ENCODE peak calls at places on chromosomes 4 and X, in six cellular contexts. One of them, this sample, is unnamed.

GRCh38 chr4:172553216-172553615 is 615.4 kb upstream of the GALNT7 start:
- DNase-seq in anterior cingulate cortex: no peak
- DNase-seq in omental fat pad: no peak
- DNase-seq in GM10248: no peak
- DNase-seq in aorta: no peak
- DNase-seq in effector memory CD4-positive, alpha-beta T cell: no peak
- DNase-seq in this sample: no peak

GRCh38 chr4:86011117-86011516 is 348.7 kb downstream of the MAPK10 start:
- DNase-seq in anterior cingulate cortex: no peak
- DNase-seq in omental fat pad: no peak
- DNase-seq in GM10248: no peak
- DNase-seq in aorta: no peak
- DNase-seq in effector memory CD4-positive, alpha-beta T cell: no peak
- DNase-seq in this sample: no peak

GRCh38 chr4:3111461-3111860 is 37.0 kb downstream of the HTT start:
- DNase-seq in anterior cingulate cortex: no peak
- DNase-seq in omental fat pad: no peak
- DNase-seq in GM10248: no peak
- DNase-seq in aorta: no peak
- DNase-seq in effector memory CD4-positive, alpha-beta T cell: no peak
- DNase-seq in this sample: no peak

GRCh38 chrX:19194285-19195242 is 72.3 kb upstream of the ADGRG2 start:
- DNase-seq in anterior cingulate cortex: no peak
- DNase-seq in omental fat pad: no peak
- DNase-seq in GM10248: no peak
- DNase-seq in aorta: no peak
- DNase-seq in effector memory CD4-positive, alpha-beta T cell: no peak
- DNase-seq in this sample: no peak

GRCh38 chr4:128186623-128187022 is 101.0 kb downstream of the PGRMC2 start:
- DNase-seq in anterior cingulate cortex: no peak
- DNase-seq in omental fat pad: no peak
- DNase-seq in GM10248: no peak
- DNase-seq in aorta: no peak
- DNase-seq in effector memory CD4-positive, alpha-beta T cell: no peak
- DNase-seq in this sample: no peak

GRCh38 chrX:3711331-3711917 is 2.0 kb downstream of the PRKX start:
- DNase-seq in anterior cingulate cortex: no peak
- DNase-seq in omental fat pad: no peak
- DNase-seq in GM10248: no peak
- DNase-seq in aorta: no peak
- DNase-seq in effector memory CD4-positive, alpha-beta T cell: no peak
- DNase-seq in this sample: no peak

GRCh38 chrX:15151267-15152196 is 118.4 kb downstream of the ASB9 start:
- DNase-seq in anterior cingulate cortex: no peak
- DNase-seq in omental fat pad: no peak
- DNase-seq in GM10248: no peak
- DNase-seq in aorta: no peak
- DNase-seq in effector memory CD4-positive, alpha-beta T cell: no peak
- DNase-seq in this sample: no peak

GRCh38 chrX:46637937-46638336 is 64.4 kb downstream of the CHST7 start:
- DNase-seq in anterior cingulate cortex: no peak
- DNase-seq in omental fat pad: no peak
- DNase-seq in GM10248: peak
- DNase-seq in aorta: no peak
- DNase-seq in effector memory CD4-positive, alpha-beta T cell: no peak
- DNase-seq in this sample: no peak

This sample was measured in osteocyte.